ENCODE peak calls at places on chromosome 16, in five cellular contexts. One of them, this sample, is unnamed.

GRCh38 chr16:10256855-10257641 is 74.8 kb upstream of the GRIN2A start:
- DNase-seq in GM23248: peak; percentile 51
- DNase-seq in cardiac muscle cell: peak; percentile 53
- DNase-seq in lung: no peak
- DNase-seq in AG04450: no peak
- DNase-seq in this sample: peak; percentile 5

GRCh38 chr16:19898924-19899604 is 14.4 kb upstream of the GPRC5B start:
- DNase-seq in GM23248: peak; percentile 64
- DNase-seq in cardiac muscle cell: peak; percentile 72
- DNase-seq in lung: peak; percentile 47
- DNase-seq in AG04450: no peak
- DNase-seq in this sample: peak; percentile 53

GRCh38 chr16:22075043-22075757 is 17.1 kb upstream of the VWA3A start:
- DNase-seq in GM23248: peak; percentile 39
- DNase-seq in cardiac muscle cell: no peak
- DNase-seq in lung: no peak
- DNase-seq in AG04450: peak; percentile 15
- DNase-seq in this sample: peak; percentile 62

GRCh38 chr16:64356267-64356666 is 765.6 kb downstream of the CDH11 start:
- DNase-seq in GM23248: peak; percentile 95
- DNase-seq in cardiac muscle cell: no peak
- DNase-seq in lung: no peak
- DNase-seq in AG04450: peak; percentile 56
- DNase-seq in this sample: peak; percentile 64

GRCh38 chr16:31202402-31203385 is at the start of gene PYCARD:
- DNase-seq in GM23248: peak; percentile 76
- DNase-seq in cardiac muscle cell: peak; percentile 43
- DNase-seq in lung: peak; percentile 66
- DNase-seq in AG04450: no peak
- DNase-seq in this sample: peak; percentile 33

GRCh38 chr16:86987746-86988670 is 329.2 kb downstream of the C16orf95 start:
- DNase-seq in GM23248: no peak
- DNase-seq in cardiac muscle cell: no peak
- DNase-seq in lung: no peak
- DNase-seq in AG04450: no peak
- DNase-seq in this sample: no peak

GRCh38 chr16:87419971-87420370 is 27.8 kb downstream of the MAP1LC3B start:
- DNase-seq in GM23248: no peak
- DNase-seq in cardiac muscle cell: no peak
- DNase-seq in lung: no peak
- DNase-seq in AG04450: no peak
- DNase-seq in this sample: no peak

GRCh38 chr16:68923116-68923515 is 79.8 kb downstream of the TANGO6 start:
- DNase-seq in GM23248: no peak
- DNase-seq in cardiac muscle cell: no peak
- DNase-seq in lung: no peak
- DNase-seq in AG04450: no peak
- DNase-seq in this sample: peak; percentile 47

GRCh38 chr16:48501516-48502377 is 108.2 kb downstream of the N4BP1 start:
- DNase-seq in GM23248: no peak
- DNase-seq in cardiac muscle cell: peak; percentile 48
- DNase-seq in lung: no peak
- DNase-seq in AG04450: no peak
- DNase-seq in this sample: no peak

GRCh38 chr16:58649707-58650106 is 20.1 kb upstream of the CNOT1 start:
- DNase-seq in GM23248: no peak
- DNase-seq in cardiac muscle cell: no peak
- DNase-seq in lung: no peak
- DNase-seq in AG04450: no peak
- DNase-seq in this sample: no peak

DNA sequence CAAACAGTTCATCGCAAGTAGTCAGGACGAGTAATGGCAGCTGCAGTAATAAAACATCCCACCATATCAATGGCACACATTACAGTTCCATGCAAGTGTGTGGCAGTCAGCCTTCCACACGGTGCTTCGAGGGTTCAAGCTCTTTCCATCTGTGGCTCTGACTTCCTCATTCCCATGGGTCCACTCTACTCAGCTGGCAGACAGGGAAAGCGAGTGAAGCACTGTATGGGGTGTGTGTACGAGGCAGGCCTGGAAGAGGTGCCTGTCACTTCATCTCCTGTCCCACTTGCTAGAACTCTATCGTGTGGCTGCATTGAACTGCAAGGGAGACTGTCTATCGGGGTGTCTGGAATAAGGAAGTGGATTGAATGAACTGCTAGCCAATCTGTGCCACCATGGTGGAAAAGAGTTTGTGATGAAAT is 160.6 kb downstream of the CPPED1 start:
- DNase-seq in GM23248: no peak
- DNase-seq in cardiac muscle cell: no peak
- DNase-seq in lung: no peak
- DNase-seq in AG04450: no peak
- DNase-seq in this sample: no peak
- H3K4me3 ChIP-seq in GM23248: no peak overlapping the region
- H3K4me3 ChIP-seq in cardiac muscle cell: no peak overlapping the region
- H3K4me3 ChIP-seq in lung: no peak overlapping the region
- H3K4me3 ChIP-seq in AG04450: no peak overlapping the region
- H3K4me3 ChIP-seq in this sample: no peak overlapping the region

GRCh38 chr16:54939537-54940278 is 9.0 kb downstream of the IRX5 start:
- DNase-seq in GM23248: peak; percentile 55
- DNase-seq in cardiac muscle cell: no peak
- DNase-seq in lung: no peak
- DNase-seq in AG04450: no peak
- DNase-seq in this sample: no peak
- H3K4me3 ChIP-seq in GM23248: peak overlapping the region; percentile 87
- H3K4me3 ChIP-seq in cardiac muscle cell: no peak overlapping the region
- H3K4me3 ChIP-seq in lung: no peak overlapping the region
- H3K4me3 ChIP-seq in AG04450: no peak overlapping the region
- H3K4me3 ChIP-seq in this sample: no peak overlapping the region

DNA sequence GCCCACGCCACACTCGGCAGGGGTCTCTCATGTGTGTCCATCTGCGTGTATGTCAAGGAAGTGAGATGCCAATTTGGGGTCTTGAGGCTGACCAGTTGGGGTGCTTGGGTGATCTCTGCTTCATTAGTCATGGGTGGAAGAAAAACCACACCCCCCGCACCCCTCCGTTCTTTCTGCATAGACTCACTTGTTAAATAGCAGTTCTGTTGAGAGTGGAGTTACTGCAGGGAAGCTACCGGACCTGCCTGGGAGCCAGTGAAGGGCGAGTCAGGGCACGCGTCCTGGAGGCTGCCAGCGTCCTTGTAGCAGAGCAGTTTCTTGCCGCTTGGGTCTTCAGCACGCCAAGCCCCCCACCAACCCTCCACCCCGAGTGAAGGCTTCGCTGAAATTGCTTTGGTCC is 8.5 kb downstream of the SNN start:
- DNase-seq in GM23248: no peak
- DNase-seq in cardiac muscle cell: no peak
- DNase-seq in lung: no peak
- DNase-seq in AG04450: no peak
- DNase-seq in this sample: peak; percentile 73
- H3K4me3 ChIP-seq in GM23248: no peak overlapping the region
- H3K4me3 ChIP-seq in cardiac muscle cell: no peak overlapping the region
- H3K4me3 ChIP-seq in lung: no peak overlapping the region
- H3K4me3 ChIP-seq in AG04450: no peak overlapping the region
- H3K4me3 ChIP-seq in this sample: no peak overlapping the region

GRCh38 chr16:11259288-11259621 is 3.3 kb upstream of the SOCS1 start:
- DNase-seq in GM23248: peak; percentile 34
- DNase-seq in cardiac muscle cell: no peak
- DNase-seq in lung: no peak
- DNase-seq in AG04450: no peak
- DNase-seq in this sample: no peak
- H3K4me3 ChIP-seq in GM23248: no peak overlapping the region
- H3K4me3 ChIP-seq in cardiac muscle cell: no peak overlapping the region
- H3K4me3 ChIP-seq in lung: no peak overlapping the region
- H3K4me3 ChIP-seq in AG04450: no peak overlapping the region
- H3K4me3 ChIP-seq in this sample: no peak overlapping the region

GRCh38 chr16:72424776-72425175 is 252.8 kb upstream of the PMFBP1 start:
- DNase-seq in GM23248: no peak
- DNase-seq in cardiac muscle cell: no peak
- DNase-seq in lung: no peak
- DNase-seq in AG04450: no peak
- DNase-seq in this sample: no peak
- H3K4me3 ChIP-seq in GM23248: no peak overlapping the region
- H3K4me3 ChIP-seq in cardiac muscle cell: no peak overlapping the region
- H3K4me3 ChIP-seq in lung: no peak overlapping the region
- H3K4me3 ChIP-seq in AG04450: no peak overlapping the region
- H3K4me3 ChIP-seq in this sample: no peak overlapping the region

GRCh38 chr16:50154369-50154947 is 1.4 kb downstream of the TENT4B start:
- DNase-seq in GM23248: peak; percentile 42
- DNase-seq in cardiac muscle cell: peak; percentile 37
- DNase-seq in lung: no peak
- DNase-seq in AG04450: no peak
- DNase-seq in this sample: peak; percentile 25

GRCh38 chr16:50156590-50156989 is 3.5 kb downstream of the TENT4B start:
- DNase-seq in GM23248: no peak
- DNase-seq in cardiac muscle cell: no peak
- DNase-seq in lung: no peak
- DNase-seq in AG04450: no peak
- DNase-seq in this sample: no peak

GRCh38 chr16:50152807-50153647 is at the start of gene TENT4B:
- DNase-seq in GM23248: peak; percentile 92
- DNase-seq in cardiac muscle cell: peak; percentile 89
- DNase-seq in lung: peak; percentile 87
- DNase-seq in AG04450: peak; percentile 49
- DNase-seq in this sample: peak; percentile 50

GRCh38 chr16:50153648-50154368 is 702 bp downstream of the TENT4B start:
- DNase-seq in GM23248: peak; percentile 56
- DNase-seq in cardiac muscle cell: peak; percentile 37
- DNase-seq in lung: no peak
- DNase-seq in AG04450: no peak
- DNase-seq in this sample: no peak

DNA sequence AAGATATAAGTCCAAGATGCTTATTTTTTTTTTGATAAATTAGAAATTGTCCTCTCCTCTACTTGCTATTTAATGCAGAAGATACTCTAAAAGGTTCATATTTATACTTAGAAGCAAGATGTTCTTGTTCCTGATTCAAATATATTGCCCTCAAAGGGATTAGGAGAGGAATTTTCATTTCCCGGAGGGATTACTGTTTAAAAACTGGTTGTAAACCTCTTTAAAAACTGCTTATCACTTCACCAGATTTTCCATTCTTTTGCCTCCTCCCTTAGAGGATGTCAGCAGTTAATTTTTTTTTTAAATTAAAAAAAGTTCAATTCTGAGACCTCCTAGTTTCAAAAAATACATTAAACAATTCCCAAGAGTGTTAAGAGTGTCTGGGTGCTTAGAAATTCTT is 2.8 kb downstream of the TENT4B start:
- DNase-seq in GM23248: no peak
- DNase-seq in cardiac muscle cell: no peak
- DNase-seq in lung: no peak
- DNase-seq in AG04450: no peak
- DNase-seq in this sample: no peak
- H3K4me3 ChIP-seq in GM23248: peak overlapping the region; percentile 94
- H3K4me3 ChIP-seq in cardiac muscle cell: peak overlapping the region; percentile 82
- H3K4me3 ChIP-seq in lung: no peak overlapping the region
- H3K4me3 ChIP-seq in AG04450: peak overlapping the region; percentile 76
- H3K4me3 ChIP-seq in this sample: no peak overlapping the region

GRCh38 chr16:89922884-89923639 is at the start of gene TUBB3:
- DNase-seq in GM23248: peak; percentile 94
- DNase-seq in cardiac muscle cell: peak; percentile 87
- DNase-seq in lung: peak; percentile 46
- DNase-seq in AG04450: no peak
- DNase-seq in this sample: peak; percentile 47

GRCh38 chr16:89924298-89924924 is 1.3 kb downstream of the TUBB3 start:
- DNase-seq in GM23248: peak; percentile 78
- DNase-seq in cardiac muscle cell: peak; percentile 68
- DNase-seq in lung: no peak
- DNase-seq in AG04450: no peak
- DNase-seq in this sample: no peak

GRCh38 chr16:89925596-89926079 is 2.5 kb downstream of the TUBB3 start:
- DNase-seq in GM23248: no peak
- DNase-seq in cardiac muscle cell: no peak
- DNase-seq in lung: no peak
- DNase-seq in AG04450: no peak
- DNase-seq in this sample: no peak

GRCh38 chr16:89923640-89924297 is 627 bp downstream of the TUBB3 start:
- DNase-seq in GM23248: peak; percentile 50
- DNase-seq in cardiac muscle cell: no peak
- DNase-seq in lung: no peak
- DNase-seq in AG04450: no peak
- DNase-seq in this sample: no peak

DNA sequence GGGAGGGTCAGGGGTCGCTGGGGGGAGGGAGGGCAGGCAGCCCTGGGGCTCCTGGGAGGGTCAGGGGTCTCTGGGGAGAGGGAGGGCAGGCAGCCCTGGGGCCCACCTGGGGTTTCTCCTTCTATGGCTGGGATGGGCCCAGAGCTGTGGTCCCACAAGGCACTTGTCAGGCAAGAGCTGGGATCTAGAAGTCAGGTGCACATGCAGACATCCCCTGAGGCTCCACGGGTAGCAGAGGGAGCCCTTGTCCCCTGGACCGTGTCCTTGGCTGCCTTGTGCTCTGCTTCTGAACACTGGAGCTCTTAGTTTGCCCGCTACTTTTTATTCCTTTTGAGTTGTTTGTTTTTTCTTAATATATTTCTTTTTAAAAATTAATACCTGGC is 1.8 kb downstream of the TUBB3 start:
- DNase-seq in GM23248: peak; percentile 22
- DNase-seq in cardiac muscle cell: no peak
- DNase-seq in lung: no peak
- DNase-seq in AG04450: no peak
- DNase-seq in this sample: no peak
- H3K4me3 ChIP-seq in GM23248: peak overlapping the region; percentile 89
- H3K4me3 ChIP-seq in cardiac muscle cell: no peak overlapping the region
- H3K4me3 ChIP-seq in lung: no peak overlapping the region
- H3K4me3 ChIP-seq in AG04450: peak overlapping the region; percentile 84
- H3K4me3 ChIP-seq in this sample: no peak overlapping the region

This sample was measured in bronchial epithelial cell.